ENCODE peak calls at places on chromosomes 12 and 14, in five cellular contexts. One of them, this sample, is unnamed.

GRCh38 chr12:120037851-120038250 is 48.8 kb downstream of the BICDL1 start:
- DNase-seq in GM12878: no peak
- DNase-seq in IMR-90: no peak
- DNase-seq in HepG2: no peak
- DNase-seq in K562: no peak
- DNase-seq in this sample: no peak

GRCh38 chr12:5494343-5494742 is 62.4 kb downstream of the NTF3 start:
- DNase-seq in GM12878: no peak
- DNase-seq in HepG2: no peak
- DNase-seq in K562: no peak
- DNase-seq in IMR-90: no peak
- DNase-seq in this sample: no peak

GRCh38 chr12:28708918-28709371 is 440.1 kb upstream of the FAR2 start:
- DNase-seq in IMR-90: peak; percentile 61
- DNase-seq in HepG2: no peak
- DNase-seq in GM12878: no peak
- DNase-seq in K562: no peak
- DNase-seq in this sample: no peak

GRCh38 chr12:58915634-58916033 is 4.7 kb downstream of the LRIG3 start:
- DNase-seq in GM12878: no peak
- DNase-seq in IMR-90: peak; percentile 71
- DNase-seq in HepG2: no peak
- DNase-seq in K562: no peak
- DNase-seq in this sample: no peak

GRCh38 chr12:57089259-57090245 is 638 bp downstream of the NAB2 start:
- DNase-seq in K562: peak; percentile 57
- DNase-seq in GM12878: no peak
- DNase-seq in HepG2: no peak
- DNase-seq in IMR-90: peak; percentile 51
- DNase-seq in this sample: peak; percentile 69

GRCh38 chr12:93838180-93838579 is 161.0 kb downstream of the CRADD start:
- DNase-seq in HepG2: no peak
- DNase-seq in IMR-90: no peak
- DNase-seq in K562: no peak
- DNase-seq in GM12878: no peak
- DNase-seq in this sample: no peak

GRCh38 chr14:102539544-102540309 is 30.2 kb upstream of the ANKRD9 start:
- DNase-seq in GM12878: no peak
- DNase-seq in IMR-90: peak; percentile 58
- DNase-seq in HepG2: peak; percentile 86
- DNase-seq in K562: peak; percentile 67
- DNase-seq in this sample: peak; percentile 64

GRCh38 chr12:53533476-53533875 is 26.2 kb upstream of the NPFF start:
- DNase-seq in IMR-90: no peak
- DNase-seq in HepG2: no peak
- DNase-seq in GM12878: no peak
- DNase-seq in K562: no peak
- DNase-seq in this sample: no peak

GRCh38 chr12:9039397-9039977 is 50.1 kb downstream of the KLRG1 start:
- DNase-seq in K562: peak; percentile 39
- DNase-seq in IMR-90: peak; percentile 40
- DNase-seq in HepG2: peak; percentile 47
- DNase-seq in GM12878: no peak
- DNase-seq in this sample: peak; percentile 69

GRCh38 chr12:80272516-80272915 is 171.5 kb upstream of the PTPRQ start:
- DNase-seq in HepG2: no peak
- DNase-seq in GM12878: no peak
- DNase-seq in K562: no peak
- DNase-seq in IMR-90: no peak
- DNase-seq in this sample: no peak

GRCh38 chr12:75790219-75790618 is 241.4 kb downstream of the PHLDA1 start:
- DNase-seq in K562: no peak
- DNase-seq in IMR-90: peak; percentile 38
- DNase-seq in GM12878: no peak
- DNase-seq in HepG2: no peak
- DNase-seq in this sample: no peak

GRCh38 chr14:35374273-35374681 is 30.3 kb downstream of the NFKBIA start:
- DNase-seq in GM12878: no peak
- DNase-seq in IMR-90: peak; percentile 98
- DNase-seq in HepG2: peak; percentile 89
- DNase-seq in K562: no peak
- DNase-seq in this sample: no peak

GRCh38 chr14:69615471-69616407 is 4.3 kb downstream of the SUSD6 start:
- DNase-seq in IMR-90: peak; percentile 84
- DNase-seq in K562: no peak
- DNase-seq in HepG2: no peak
- DNase-seq in GM12878: peak; percentile 97
- DNase-seq in this sample: no peak

GRCh38 chr12:93156091-93156490 is 221.6 kb upstream of the NUDT4 start:
- DNase-seq in K562: no peak
- DNase-seq in GM12878: no peak
- DNase-seq in HepG2: no peak
- DNase-seq in IMR-90: no peak
- DNase-seq in this sample: no peak

GRCh38 chr14:60221441-60221840 is 27.6 kb upstream of the PPM1A start:
- DNase-seq in HepG2: no peak
- DNase-seq in K562: no peak
- DNase-seq in IMR-90: no peak
- DNase-seq in GM12878: no peak
- DNase-seq in this sample: no peak

GRCh38 chr14:99174920-99175319 is 97.1 kb downstream of the BCL11B start:
- DNase-seq in HepG2: no peak
- DNase-seq in K562: no peak
- DNase-seq in GM12878: no peak
- DNase-seq in IMR-90: no peak
- DNase-seq in this sample: no peak

GRCh38 chr12:28235017-28235416 is 44.8 kb downstream of the CCDC91 start:
- DNase-seq in K562: no peak
- DNase-seq in GM12878: no peak
- DNase-seq in IMR-90: no peak
- DNase-seq in HepG2: no peak
- DNase-seq in this sample: no peak

GRCh38 chr14:72942934-72943333 is 16.7 kb downstream of the DCAF4 start:
- DNase-seq in HepG2: no peak
- DNase-seq in K562: no peak
- DNase-seq in GM12878: no peak
- DNase-seq in IMR-90: no peak
- DNase-seq in this sample: no peak

GRCh38 chr12:70756118-70756517 is 118.9 kb upstream of the PTPRB start:
- DNase-seq in K562: peak; percentile 51
- DNase-seq in IMR-90: peak; percentile 20
- DNase-seq in HepG2: no peak
- DNase-seq in GM12878: no peak
- DNase-seq in this sample: no peak

GRCh38 chr14:73723799-73724621 is 9.8 kb upstream of the PNMA1 start:
- DNase-seq in K562: no peak
- DNase-seq in HepG2: no peak
- DNase-seq in GM12878: no peak
- DNase-seq in IMR-90: peak; percentile 97
- DNase-seq in this sample: peak; percentile 45

GRCh38 chr14:49876563-49877127 is 16.2 kb upstream of the ARF6 start:
- DNase-seq in IMR-90: no peak
- DNase-seq in GM12878: no peak
- DNase-seq in K562: no peak
- DNase-seq in HepG2: no peak
- DNase-seq in this sample: no peak

GRCh38 chr12:78698747-78699146 is 165.8 kb upstream of the SYT1 start:
- DNase-seq in HepG2: no peak
- DNase-seq in GM12878: no peak
- DNase-seq in IMR-90: peak; percentile 39
- DNase-seq in K562: no peak
- DNase-seq in this sample: no peak

GRCh38 chr14:20774258-20774657 is 6.1 kb downstream of the EDDM3B start:
- DNase-seq in IMR-90: no peak
- DNase-seq in GM12878: no peak
- DNase-seq in K562: no peak
- DNase-seq in HepG2: no peak
- DNase-seq in this sample: no peak

GRCh38 chr14:38481939-38482678 is 226.2 kb upstream of the CLEC14A start:
- DNase-seq in K562: no peak
- DNase-seq in GM12878: no peak
- DNase-seq in IMR-90: peak; percentile 70
- DNase-seq in HepG2: no peak
- DNase-seq in this sample: no peak

GRCh38 chr12:131363416-131363815 is 347.5 kb upstream of the SFSWAP start:
- DNase-seq in IMR-90: no peak
- DNase-seq in K562: no peak
- DNase-seq in GM12878: no peak
- DNase-seq in HepG2: no peak
- DNase-seq in this sample: no peak

DNA sequence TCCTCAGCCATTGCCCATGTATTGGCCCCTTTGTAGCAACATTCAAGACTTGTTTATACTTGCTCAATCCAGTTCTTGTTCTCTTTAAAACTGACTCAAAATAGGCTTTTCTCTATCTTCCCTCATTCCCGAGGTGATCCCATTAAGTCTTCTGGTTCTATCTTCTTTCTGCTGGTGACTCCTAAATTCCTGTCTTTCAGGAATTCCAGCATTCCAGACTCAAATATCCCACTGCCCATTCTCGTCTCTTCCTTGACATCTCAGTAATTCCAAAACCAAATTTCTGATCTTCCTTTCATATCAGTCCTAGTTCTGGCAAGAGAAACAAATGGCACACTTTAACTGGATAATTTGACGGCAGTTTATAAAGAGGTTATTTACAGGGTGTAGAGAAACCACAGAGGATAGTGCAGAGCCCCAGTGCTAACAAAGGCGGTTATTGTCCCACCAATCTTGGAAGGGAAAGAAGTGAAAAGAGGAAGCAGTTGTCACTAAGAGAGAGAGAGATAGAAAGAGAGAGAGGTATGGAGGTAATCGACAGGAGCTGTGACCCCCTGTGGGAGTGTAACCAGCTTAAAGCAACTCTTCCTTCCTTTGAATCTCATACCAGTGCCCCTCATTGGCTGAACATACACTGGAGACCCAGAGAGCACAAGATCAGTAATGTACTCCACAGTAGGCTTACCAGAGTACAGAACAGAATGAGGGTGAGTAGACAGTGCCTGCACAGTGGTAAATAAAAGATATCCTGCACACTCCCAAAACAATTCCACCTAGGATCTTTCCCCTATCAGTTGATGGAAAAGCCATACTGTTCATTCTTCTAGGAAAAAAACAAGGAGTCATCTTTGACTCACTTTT is 177.6 kb upstream of the LMNTD1 start:
- DNase-seq in HepG2: no peak
- DNase-seq in GM12878: no peak
- DNase-seq in K562: no peak
- DNase-seq in IMR-90: no peak
- DNase-seq in this sample: no peak
- TF ChIP-seq MXI1 in HepG2: no peak
- TF ChIP-seq MXI1 in GM12878: no peak
- TF ChIP-seq MXI1 in K562: no peak
- TF ChIP-seq MXI1 in IMR-90: no peak
- TF ChIP-seq MXI1 in this sample: no peak

DNA sequence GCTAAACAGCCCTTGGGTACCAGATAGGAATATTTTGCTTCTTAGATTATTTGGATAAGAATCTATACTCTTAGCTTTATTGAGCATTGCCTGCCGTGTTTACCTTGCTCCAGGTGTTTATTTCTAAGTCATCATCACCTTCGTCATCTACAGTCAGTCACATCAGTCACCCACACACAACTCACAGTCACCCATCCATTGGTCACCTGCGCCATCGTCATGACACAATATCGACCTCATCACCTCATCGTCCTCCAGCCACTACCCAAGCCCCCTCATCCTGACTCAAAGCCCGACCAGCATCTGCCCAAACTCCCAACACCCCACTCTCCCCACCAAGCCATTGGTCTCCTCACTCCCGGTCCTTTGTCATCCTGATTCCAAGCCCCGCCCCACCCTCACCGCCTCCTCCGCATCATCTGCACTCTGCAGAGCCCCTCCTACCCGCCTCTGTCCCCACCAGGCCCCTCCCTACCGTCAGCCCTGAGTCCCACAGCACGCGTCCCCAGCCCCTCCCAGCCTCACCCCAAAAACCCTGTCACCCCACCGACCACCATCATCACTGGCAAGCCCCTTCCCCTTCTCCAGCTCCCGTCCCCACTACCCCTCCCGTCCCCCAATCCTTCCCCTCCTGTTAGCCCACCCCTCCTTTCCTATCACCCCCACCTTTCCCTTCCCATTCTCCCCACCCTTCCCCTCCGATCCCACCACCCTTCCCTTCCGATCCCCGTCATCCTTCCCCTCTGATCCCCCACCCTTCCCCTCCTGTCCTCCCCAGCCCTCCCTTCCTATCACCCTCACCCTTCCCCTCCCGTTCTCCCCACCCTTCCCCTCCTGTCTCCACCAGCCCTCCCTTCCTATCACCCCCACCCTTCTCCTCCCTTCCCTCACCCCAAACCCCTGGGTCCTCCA is 9.8 kb downstream of the DLK1 start:
- DNase-seq in IMR-90: no peak
- DNase-seq in K562: peak; percentile 77
- DNase-seq in GM12878: no peak
- DNase-seq in HepG2: no peak
- DNase-seq in this sample: peak; percentile 69
- TF ChIP-seq USF2 in IMR-90: no peak
- TF ChIP-seq USF2 in K562: no peak
- TF ChIP-seq USF2 in GM12878: no peak
- TF ChIP-seq USF2 in HepG2: no peak
- TF ChIP-seq USF2 in this sample: no peak

GRCh38 chr14:31934767-31935266 is 142.3 kb upstream of the ARHGAP5 start:
- DNase-seq in GM12878: no peak
- DNase-seq in IMR-90: peak; percentile 41
- DNase-seq in K562: no peak
- DNase-seq in HepG2: peak; percentile 90
- DNase-seq in this sample: peak; percentile 33
- TF ChIP-seq MXI1 in GM12878: no peak
- TF ChIP-seq MXI1 in IMR-90: no peak
- TF ChIP-seq MXI1 in K562: no peak
- TF ChIP-seq MXI1 in HepG2: no peak
- TF ChIP-seq MXI1 in this sample: no peak

DNA sequence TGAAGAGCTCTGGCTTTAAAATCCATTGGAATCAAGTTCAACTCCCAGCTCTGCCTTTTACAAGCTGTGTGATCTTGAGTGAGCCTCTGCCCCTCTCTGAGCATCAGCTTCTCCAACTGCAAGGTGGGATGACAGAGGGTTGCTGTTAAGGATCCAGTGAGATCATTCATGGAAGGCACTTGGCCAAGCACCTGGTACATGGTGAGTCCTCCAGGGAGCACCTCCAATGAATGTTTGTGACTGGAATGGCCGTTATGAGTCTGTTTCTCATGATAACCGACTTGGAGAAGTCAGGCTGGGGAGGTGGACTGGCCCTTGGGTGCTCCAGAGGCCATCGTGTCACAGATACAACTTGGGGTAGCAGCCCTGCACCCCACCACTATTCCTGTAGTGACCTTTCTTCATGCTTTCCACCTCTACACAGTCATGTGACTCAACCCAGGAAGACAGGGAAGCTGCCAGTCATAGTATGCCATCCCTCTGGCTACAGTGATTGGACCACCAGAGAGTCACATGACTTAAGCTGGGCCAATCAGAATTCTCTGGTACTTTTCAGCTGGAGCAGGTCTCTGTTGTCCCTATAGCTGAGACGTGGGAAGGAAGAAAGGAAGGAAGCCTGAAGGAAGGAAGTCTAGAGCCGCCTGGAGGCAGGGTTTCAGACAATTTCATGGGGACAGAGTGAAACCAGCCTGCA is 146.5 kb upstream of the MYL2 start:
- DNase-seq in HepG2: no peak
- DNase-seq in K562: peak; percentile 71
- DNase-seq in GM12878: no peak
- DNase-seq in IMR-90: no peak
- DNase-seq in this sample: no peak
- TF ChIP-seq USF2 in HepG2: no peak
- TF ChIP-seq USF2 in K562: peak; percentile 82
- TF ChIP-seq USF2 in GM12878: no peak
- TF ChIP-seq USF2 in IMR-90: no peak
- TF ChIP-seq USF2 in this sample: no peak

This sample was measured in SK-N-SH.